ENCODE peak calls at places on chromosomes 6 and 20, in four cellular contexts. J, D, P and X are unnamed samples.

GRCh38 chr6:139708342-139709199 is 334.1 kb upstream of the CITED2 start:
- DNase-seq in D (no peak), P (peak), J (no peak), X (no peak)

GRCh38 chr6:160818934-160819333 is 116.9 kb downstream of the PLG start:
- DNase-seq in D (no peak), J (no peak), P (no peak), X (no peak)

GRCh38 chr6:126372626-126373025 is 32.7 kb downstream of the CENPW start:
- DNase-seq in P (no peak), D (no peak), J (no peak), X (no peak)

GRCh38 chr20:51121901-51122412 is 99.0 kb upstream of the KCNG1 start:
- DNase-seq in J (no peak), D (no peak), P (no peak), X (no peak)

GRCh38 chr6:75504902-75505233 is 11.3 kb upstream of the FILIP1 start:
- DNase-seq in P (no peak), D (no peak), J (no peak), X (no peak)

GRCh38 chr6:15205321-15205720 is 40.5 kb upstream of the JARID2 start:
- DNase-seq in P (no peak), J (no peak), D (no peak), X (no peak)

GRCh38 chr6:152897807-152898399 is 84.9 kb downstream of the FBXO5 start:
- DNase-seq in D (peak), J (peak), P (peak), X (peak)

GRCh38 chr6:29332676-29333075 is 31.2 kb downstream of the OR14J1 start:
- DNase-seq in P (no peak), J (no peak), D (no peak), X (no peak)

GRCh38 chr20:29742699-29743100 is 1514.8 kb upstream of the DEFB115 start:
- DNase-seq in P (no peak), D (peak), J (no peak), X (no peak)

GRCh38 chr6:148932731-148933130 is 185.9 kb downstream of the UST start:
- DNase-seq in D (no peak), J (no peak), P (no peak), X (no peak)

GRCh38 chr6:70413114-70413828 is at the start of gene FAM135A:
- DNase-seq in P (peak), J (peak), D (peak), X (peak)

GRCh38 chr20:20553534-20553933 is 158.9 kb downstream of the RALGAPA2 start:
- DNase-seq in D (no peak), J (no peak), P (no peak), X (no peak)

GRCh38 chr20:45037050-45037449 is 63.9 kb downstream of the KCNS1 start:
- DNase-seq in P (no peak), D (no peak), J (no peak), X (no peak)

GRCh38 chr6:13261464-13261994 is 66.8 kb downstream of the TBC1D7 start:
- DNase-seq in P (no peak), D (no peak), J (no peak), X (no peak)

GRCh38 chr6:38248500-38249234 is 391.1 kb downstream of the BTBD9 start:
- DNase-seq in P (no peak), D (no peak), J (no peak), X (no peak)

GRCh38 chr6:22668307-22668706 is 98.9 kb downstream of the HDGFL1 start:
- DNase-seq in P (no peak), J (no peak), D (no peak), X (no peak)

GRCh38 chr6:132650413-132650812 is 8.6 kb downstream of the TAAR1 start:
- DNase-seq in P (no peak), D (no peak), J (no peak), X (no peak)

GRCh38 chr6:128204621-128205020 is 303.8 kb upstream of the THEMIS start:
- DNase-seq in P (no peak), J (no peak), D (no peak), X (peak)

GRCh38 chr6:95686858-95687257 is 109.5 kb downstream of the MANEA start:
- DNase-seq in P (no peak), J (no peak), D (no peak), X (no peak)

GRCh38 chr20:36584018-36584481 is 10.7 kb downstream of the TGIF2 start:
- DNase-seq in J (no peak), D (no peak), P (no peak), X (no peak)
- TF ChIP-seq POLR2AphosphoS5 in J (no peak), D (no peak), P (peak), X (no peak)

GRCh38 chr6:45710304-45710821 is 305.3 kb downstream of the CLIC5 start:
- DNase-seq in J (no peak), P (no peak), D (no peak), X (no peak)
- H2AFZ ChIP-seq in J (no peak), P (no peak), D (peak), X (no peak)

GRCh38 chr20:5065489-5066383 is 54.0 kb downstream of the PCNA start:
- DNase-seq in J (peak), P (peak), D (no peak), X (no peak)
- TF ChIP-seq POLR2AphosphoS5 in J (peak), P (no peak), D (no peak), X (no peak)

DNA sequence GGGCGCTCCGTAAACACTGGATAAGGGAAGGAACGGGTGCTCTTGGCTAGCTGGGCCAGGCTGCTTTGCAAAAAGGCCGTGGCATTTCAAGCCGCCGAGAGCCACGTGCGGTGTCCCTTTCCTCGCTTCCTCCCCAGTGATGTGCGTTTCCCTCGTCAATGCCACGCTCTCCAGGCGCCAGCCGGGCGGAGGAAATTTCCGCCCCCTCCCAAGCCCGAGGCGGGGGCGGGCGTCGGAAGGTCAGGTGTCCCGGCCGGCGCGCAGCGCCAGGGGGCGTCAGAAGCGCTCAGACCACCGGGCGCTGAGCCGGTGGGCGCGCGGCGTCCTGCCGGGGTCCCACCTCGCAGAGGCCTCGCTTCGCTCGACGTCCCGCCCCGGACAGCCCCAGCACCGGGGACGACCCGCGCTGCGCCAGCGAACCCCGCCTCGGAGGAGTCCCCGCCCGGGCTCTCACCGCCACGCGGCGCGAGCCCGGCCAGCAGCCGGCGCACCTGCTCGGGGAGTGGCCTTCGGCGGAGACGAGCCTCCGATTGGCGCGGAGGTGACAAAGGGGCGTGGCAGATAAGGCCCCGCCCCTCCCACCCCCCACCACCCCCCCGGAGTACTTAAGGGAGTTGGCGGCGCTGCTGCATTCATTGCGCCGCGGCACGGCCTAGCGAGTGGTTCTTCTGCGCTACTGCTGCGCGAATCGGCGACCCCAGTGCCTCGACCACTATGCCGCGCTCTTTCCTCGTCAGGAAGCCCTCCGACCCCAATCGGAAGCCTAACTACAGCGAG is at the start of gene SNAI1:
- DNase-seq in J (peak), D (peak), P (peak), X (peak)
- H2AFZ ChIP-seq in J (no peak), D (no peak), P (no peak), X (peak)

GRCh38 chr20:36063916-36064660 is 90.5 kb upstream of the EPB41L1 start:
- DNase-seq in P (no peak), J (no peak), D (no peak), X (no peak)
- TF ChIP-seq POLR2AphosphoS5 in P (no peak), J (no peak), D (no peak), X (no peak)

DNA sequence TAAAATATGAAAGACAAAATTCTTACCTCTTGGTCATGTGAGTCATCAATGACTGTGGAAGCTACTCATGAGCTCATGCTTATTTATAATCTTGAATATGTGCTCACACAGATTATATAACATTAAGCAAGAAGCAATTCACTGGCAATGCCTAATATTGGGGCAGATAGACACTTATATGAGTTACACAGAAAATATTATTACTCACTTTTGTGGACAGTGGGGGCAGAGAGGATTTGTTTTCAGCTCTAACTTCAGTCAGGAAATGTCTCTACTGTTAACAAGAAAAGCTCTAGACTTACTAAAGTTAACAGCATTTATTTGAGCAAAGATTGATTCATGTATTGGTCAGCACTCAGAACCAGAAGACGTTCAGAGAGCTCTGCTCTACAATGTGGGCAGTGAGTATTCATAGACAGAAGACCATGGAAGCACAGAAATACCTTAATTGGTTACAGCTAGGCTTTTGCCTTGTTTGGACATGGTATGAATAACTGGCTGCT is 85.8 kb upstream of the AHI1 start:
- DNase-seq in J (no peak), P (no peak), D (no peak), X (no peak)
- H2AFZ ChIP-seq in J (no peak), P (no peak), D (peak), X (no peak)

GRCh38 chr20:49584418-49585382 is 16.8 kb upstream of the PTGIS start:
- DNase-seq in P (no peak), D (no peak), J (no peak), X (no peak)

GRCh38 chr20:49582413-49583334 is 14.7 kb upstream of the PTGIS start:
- DNase-seq in J (no peak), P (no peak), D (no peak), X (no peak)

GRCh38 chr20:49585585-49586245 is 17.8 kb upstream of the PTGIS start:
- DNase-seq in P (no peak), D (no peak), J (no peak), X (no peak)

GRCh38 chr20:49583343-49583668 is 15.4 kb upstream of the PTGIS start:
- DNase-seq in P (no peak), J (no peak), D (no peak), X (no peak)

DNA sequence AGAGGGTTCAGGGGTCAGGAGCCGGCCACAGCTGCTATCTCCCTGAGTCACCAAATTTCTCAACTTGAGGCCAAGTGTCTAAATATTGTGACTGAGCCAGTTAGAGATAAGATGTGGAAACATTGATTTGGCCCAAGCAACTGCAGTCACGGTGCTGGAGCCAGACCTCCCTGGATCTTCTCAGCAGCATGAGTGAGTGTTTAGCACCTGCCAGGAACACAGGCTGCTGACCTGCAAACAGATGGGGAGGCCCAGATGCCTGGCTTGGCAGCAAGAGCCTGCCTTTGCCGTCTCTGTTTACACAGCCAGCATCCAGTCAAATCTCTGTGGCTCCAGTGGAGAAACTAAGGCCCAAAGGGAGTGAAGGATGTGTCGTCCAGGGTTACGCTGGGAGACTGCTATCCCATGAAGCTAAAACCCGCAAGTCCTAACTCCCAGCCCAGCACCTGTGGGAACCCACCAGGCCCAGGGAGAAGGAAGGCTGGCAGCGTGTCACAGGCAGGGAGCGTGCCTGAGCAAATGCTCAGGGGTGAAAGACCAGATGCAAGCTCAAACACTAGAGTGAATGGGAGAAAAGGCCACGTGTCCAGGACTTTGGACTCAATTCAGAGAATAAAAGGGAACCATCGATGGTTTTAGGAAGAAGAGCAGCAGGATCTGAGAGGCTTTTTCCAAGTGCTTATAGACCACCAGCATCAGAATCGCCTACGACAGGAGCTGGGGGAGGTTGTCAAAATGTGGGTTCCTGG is 15.9 kb upstream of the PTGIS start:
- DNase-seq in D (no peak), P (peak), J (no peak), X (no peak)
- TF ChIP-seq POLR2AphosphoS5 in D (no peak), P (peak), J (no peak), X (no peak)

DNA sequence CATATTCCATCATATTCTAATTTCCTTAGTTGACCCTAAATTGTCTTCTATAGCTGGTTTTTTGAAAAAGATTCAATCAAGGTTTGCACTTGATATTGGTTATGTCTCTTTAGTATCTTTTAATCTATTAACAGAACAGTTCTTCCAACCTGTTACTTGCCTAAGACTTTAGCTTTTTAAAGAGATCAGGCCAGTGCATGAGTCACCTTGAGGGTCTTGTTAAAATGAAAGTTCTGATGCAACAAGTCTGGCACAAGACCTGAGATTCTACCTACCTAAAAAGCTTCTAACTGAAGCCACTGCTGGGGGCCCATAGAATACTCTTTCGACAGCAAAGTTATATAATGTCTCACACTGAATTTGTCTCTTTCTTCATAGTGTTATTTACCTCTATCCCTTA is 3.2 kb downstream of the USP45 start:
- DNase-seq in P (no peak), J (no peak), D (no peak), X (no peak)
- H2AFZ ChIP-seq in P (no peak), J (no peak), D (no peak), X (no peak)

GRCh38 chr20:9218412-9219001 is 149.6 kb downstream of the PLCB4 start:
- DNase-seq in D (no peak), J (no peak), P (no peak), X (no peak)
- TF ChIP-seq POLR2AphosphoS5 in D (no peak), J (no peak), P (no peak), X (no peak)